ENCODE peak calls at places on chromosomes 13 and 19, in six cellular contexts. U, G, P, W, L and H are unnamed samples.

GRCh38 chr13:58119351-58119750 is 487.8 kb downstream of the PCDH17 start:
- DNase-seq in U (no peak), G (no peak), P (no peak), W (no peak), L (no peak), H (no peak)

GRCh38 chr19:7705387-7706187 is 3.7 kb upstream of the FCER2 start:
- DNase-seq in U (no peak), G (no peak), P (no peak), W (no peak), L (no peak), H (no peak)

GRCh38 chr13:113464476-113464875 is 11.2 kb upstream of the ADPRHL1 start:
- DNase-seq in U (no peak), G (no peak), P (no peak), W (no peak), L (no peak), H (no peak)

GRCh38 chr19:29636553-29637325 is 28.5 kb upstream of the PLEKHF1 start:
- DNase-seq in U (no peak), G (no peak), P (no peak), W (no peak), L (no peak), H (no peak)

GRCh38 chr13:84844473-84844872 is 954.7 kb downstream of the SLITRK6 start:
- DNase-seq in U (peak; percentile 1), G (no peak), P (no peak), W (no peak), L (no peak), H (no peak)

GRCh38 chr19:35109395-35110112 is 6.1 kb upstream of the FXYD3 start:
- DNase-seq in U (no peak), G (no peak), P (no peak), W (no peak), L (no peak), H (no peak)

GRCh38 chr19:36821758-36822157 is 16.4 kb downstream of the ZNF790 start:
- DNase-seq in U (no peak), G (no peak), P (no peak), W (no peak), L (no peak), H (no peak)

GRCh38 chr19:19259741-19260140 is 13.4 kb downstream of the TM6SF2 start:
- DNase-seq in U (peak; percentile 12), G (no peak), P (peak; percentile 10), W (no peak), L (no peak), H (no peak)

GRCh38 chr19:1855828-1856255 is 7.5 kb downstream of the KLF16 start:
- DNase-seq in U (no peak), G (no peak), P (no peak), W (no peak), L (no peak), H (no peak)

GRCh38 chr19:7899751-7900352 is 3.8 kb upstream of the MAP2K7 start:
- DNase-seq in U (no peak), G (no peak), P (no peak), W (no peak), L (no peak), H (no peak)

GRCh38 chr19:7916137-7916907 is 1.7 kb downstream of the TGFBR3L start:
- DNase-seq in U (no peak), G (no peak), P (no peak), W (no peak), L (no peak), H (no peak)

GRCh38 chr13:40313269-40314200 is 352.9 kb downstream of the FOXO1 start:
- DNase-seq in U (peak; percentile 69), G (no peak), P (no peak), W (no peak), L (no peak), H (no peak)

GRCh38 chr13:35840991-35841604 is 290.1 kb downstream of the DCLK1 start:
- DNase-seq in U (no peak), G (no peak), P (no peak), W (no peak), L (no peak), H (no peak)

GRCh38 chr13:32045537-32045936 is 14.0 kb downstream of the FRY start:
- DNase-seq in U (no peak), G (no peak), P (no peak), W (no peak), L (no peak), H (no peak)

GRCh38 chr19:49567722-49568454 is 12.5 kb downstream of the NOSIP start:
- DNase-seq in U (peak; percentile 47), G (no peak), P (peak; percentile 66), W (no peak), L (no peak), H (no peak)

GRCh38 chr13:73335226-73335625 is 276.4 kb downstream of the KLF5 start:
- DNase-seq in U (peak; percentile 48), G (peak; percentile 56), P (peak; percentile 71), W (no peak), L (peak; percentile 59), H (no peak)

GRCh38 chr13:39259371-39259770 is 221.1 kb downstream of the NHLRC3 start:
- DNase-seq in U (no peak), G (no peak), P (no peak), W (no peak), L (no peak), H (no peak)

GRCh38 chr19:1849132-1849474 is 820 bp upstream of the REXO1 start:
- DNase-seq in U (no peak), G (no peak), P (no peak), W (no peak), L (no peak), H (no peak)

GRCh38 chr13:79485014-79485441 is 4.1 kb downstream of the NDFIP2 start:
- DNase-seq in U (peak; percentile 75), G (peak; percentile 86), P (peak; percentile 58), W (no peak), L (peak; percentile 55), H (no peak)

GRCh38 chr19:40225440-40226305 is 816 bp downstream of the CCNP start:
- DNase-seq in U (no peak), G (peak; percentile 12), P (no peak), W (no peak), L (no peak), H (no peak)

GRCh38 chr13:23505007-23505406 is 65.2 kb upstream of the TNFRSF19 start:
- DNase-seq in U (peak; percentile 25), G (no peak), P (no peak), W (no peak), L (no peak), H (no peak)

GRCh38 chr13:27281420-27281819 is 10.8 kb downstream of the RASL11A start:
- DNase-seq in U (no peak), G (no peak), P (no peak), W (no peak), L (no peak), H (no peak)

GRCh38 chr19:46717034-46717715 is at the start of gene PRKD2:
- DNase-seq in U (peak; percentile 87), G (peak; percentile 45), P (no peak), W (no peak), L (peak; percentile 34), H (peak; percentile 93)

GRCh38 chr13:114109646-114110045 is 22.8 kb downstream of the RASA3 start:
- DNase-seq in U (no peak), G (no peak), P (no peak), W (no peak), L (no peak), H (no peak)

GRCh38 chr13:41040584-41041334 is 20.6 kb upstream of the WBP4 start:
- DNase-seq in U (no peak), G (no peak), P (no peak), W (no peak), L (no peak), H (no peak)

GRCh38 chr19:53521373-53522202 is 16.4 kb upstream of the ZNF331 start:
- DNase-seq in U (no peak), G (no peak), P (no peak), W (no peak), L (no peak), H (no peak)

GRCh38 chr13:108859202-108860012 is 230.0 kb downstream of the MYO16 start:
- DNase-seq in U (peak; percentile 50), G (peak; percentile 43), P (peak; percentile 95), W (no peak), L (peak; percentile 25), H (no peak)

GRCh38 chr13:39663958-39664357 is 8.5 kb downstream of the COG6 start:
- DNase-seq in U (no peak), G (no peak), P (no peak), W (no peak), L (no peak), H (no peak)

GRCh38 chr19:34066007-34066656 is 106.2 kb upstream of the LSM14A start:
- DNase-seq in U (no peak), G (no peak), P (no peak), W (no peak), L (no peak), H (no peak)

GRCh38 chr13:21541271-21541670 is 62.7 kb downstream of the MICU2 start:
- DNase-seq in U (no peak), G (no peak), P (no peak), W (no peak), L (no peak), H (no peak)

GRCh38 chr13:73450583-73450982 is 391.8 kb downstream of the KLF5 start:
- DNase-seq in U (no peak), G (no peak), P (no peak), W (no peak), L (no peak), H (no peak)

GRCh38 chr13:76330216-76330615 is 556.0 kb downstream of the KCTD12 start:
- DNase-seq in U (no peak), G (no peak), P (no peak), W (no peak), L (no peak), H (no peak)

GRCh38 chr19:16951529-16951928 is 62.7 kb downstream of the F2RL3 start:
- DNase-seq in U (no peak), G (no peak), P (no peak), W (no peak), L (no peak), H (no peak)